ENCODE peak calls at places on chromosomes 2 and 18, in six cellular contexts. One of them, this sample, is unnamed.

GRCh38 chr2:120423167-120423943 is 77.4 kb downstream of the INHBB start:
- DNase-seq in NCI-H526: no peak
- DNase-seq in ovary: no peak
- DNase-seq in spleen: peak
- DNase-seq in stimulated activated CD4-positive, alpha-beta T cell treated with anti-CD3 and anti-CD28 coated beads, Interleukin-2, amount 100 ng/mL, for 48 hours: no peak
- DNase-seq in GM03348: no peak
- DNase-seq in this sample: no peak

GRCh38 chr2:11891591-11891990 is 145.2 kb downstream of the LPIN1 start:
- DNase-seq in NCI-H526: no peak
- DNase-seq in ovary: no peak
- DNase-seq in spleen: no peak
- DNase-seq in stimulated activated CD4-positive, alpha-beta T cell treated with anti-CD3 and anti-CD28 coated beads, Interleukin-2, amount 100 ng/mL, for 48 hours: no peak
- DNase-seq in GM03348: no peak
- DNase-seq in this sample: no peak

GRCh38 chr2:67260348-67261277 is 136.5 kb upstream of the ETAA1 start:
- DNase-seq in NCI-H526: no peak
- DNase-seq in ovary: peak
- DNase-seq in spleen: no peak
- DNase-seq in stimulated activated CD4-positive, alpha-beta T cell treated with anti-CD3 and anti-CD28 coated beads, Interleukin-2, amount 100 ng/mL, for 48 hours: no peak
- DNase-seq in GM03348: peak
- DNase-seq in this sample: no peak

GRCh38 chr18:72613589-72613988 is 69.4 kb upstream of the CBLN2 start:
- DNase-seq in NCI-H526: no peak
- DNase-seq in ovary: no peak
- DNase-seq in spleen: no peak
- DNase-seq in stimulated activated CD4-positive, alpha-beta T cell treated with anti-CD3 and anti-CD28 coated beads, Interleukin-2, amount 100 ng/mL, for 48 hours: no peak
- DNase-seq in GM03348: no peak
- DNase-seq in this sample: no peak

GRCh38 chr2:83067947-83068346 is 1391.1 kb downstream of the SUCLG1 start:
- DNase-seq in NCI-H526: no peak
- DNase-seq in ovary: no peak
- DNase-seq in spleen: no peak
- DNase-seq in stimulated activated CD4-positive, alpha-beta T cell treated with anti-CD3 and anti-CD28 coated beads, Interleukin-2, amount 100 ng/mL, for 48 hours: no peak
- DNase-seq in GM03348: no peak
- DNase-seq in this sample: no peak

GRCh38 chr18:29849145-29849544 is 1193.4 kb downstream of the DSC3 start:
- DNase-seq in NCI-H526: no peak
- DNase-seq in ovary: no peak
- DNase-seq in spleen: no peak
- DNase-seq in stimulated activated CD4-positive, alpha-beta T cell treated with anti-CD3 and anti-CD28 coated beads, Interleukin-2, amount 100 ng/mL, for 48 hours: no peak
- DNase-seq in GM03348: no peak
- DNase-seq in this sample: no peak

GRCh38 chr2:217900010-217900779 is 102.6 kb downstream of the TNS1 start:
- DNase-seq in NCI-H526: no peak
- DNase-seq in ovary: no peak
- DNase-seq in spleen: no peak
- DNase-seq in stimulated activated CD4-positive, alpha-beta T cell treated with anti-CD3 and anti-CD28 coated beads, Interleukin-2, amount 100 ng/mL, for 48 hours: no peak
- DNase-seq in GM03348: no peak
- DNase-seq in this sample: no peak

GRCh38 chr2:232551289-232551688 is 800 bp downstream of the EIF4E2 start:
- DNase-seq in NCI-H526: no peak
- DNase-seq in ovary: no peak
- DNase-seq in spleen: no peak
- DNase-seq in stimulated activated CD4-positive, alpha-beta T cell treated with anti-CD3 and anti-CD28 coated beads, Interleukin-2, amount 100 ng/mL, for 48 hours: no peak
- DNase-seq in GM03348: no peak
- DNase-seq in this sample: no peak

GRCh38 chr2:53422979-53423378 is 344.6 kb upstream of the CHAC2 start:
- DNase-seq in NCI-H526: peak
- DNase-seq in ovary: no peak
- DNase-seq in spleen: no peak
- DNase-seq in stimulated activated CD4-positive, alpha-beta T cell treated with anti-CD3 and anti-CD28 coated beads, Interleukin-2, amount 100 ng/mL, for 48 hours: no peak
- DNase-seq in GM03348: peak
- DNase-seq in this sample: no peak

GRCh38 chr18:75638597-75639467 is 211.3 kb upstream of the SMIM21 start:
- DNase-seq in NCI-H526: no peak
- DNase-seq in ovary: no peak
- DNase-seq in spleen: no peak
- DNase-seq in stimulated activated CD4-positive, alpha-beta T cell treated with anti-CD3 and anti-CD28 coated beads, Interleukin-2, amount 100 ng/mL, for 48 hours: no peak
- DNase-seq in GM03348: peak
- DNase-seq in this sample: no peak

GRCh38 chr2:235900631-235901030 is 267.6 kb downstream of the GBX2 start:
- DNase-seq in NCI-H526: no peak
- DNase-seq in ovary: no peak
- DNase-seq in spleen: no peak
- DNase-seq in stimulated activated CD4-positive, alpha-beta T cell treated with anti-CD3 and anti-CD28 coated beads, Interleukin-2, amount 100 ng/mL, for 48 hours: no peak
- DNase-seq in GM03348: no peak
- DNase-seq in this sample: no peak

GRCh38 chr2:103161456-103162289 is 399.8 kb downstream of the TMEM182 start:
- DNase-seq in NCI-H526: peak
- DNase-seq in ovary: no peak
- DNase-seq in spleen: no peak
- DNase-seq in stimulated activated CD4-positive, alpha-beta T cell treated with anti-CD3 and anti-CD28 coated beads, Interleukin-2, amount 100 ng/mL, for 48 hours: peak
- DNase-seq in GM03348: peak
- DNase-seq in this sample: no peak

GRCh38 chr2:24926602-24927252 is 6.7 kb upstream of the ADCY3 start:
- DNase-seq in NCI-H526: no peak
- DNase-seq in ovary: peak
- DNase-seq in spleen: peak
- DNase-seq in stimulated activated CD4-positive, alpha-beta T cell treated with anti-CD3 and anti-CD28 coated beads, Interleukin-2, amount 100 ng/mL, for 48 hours: peak
- DNase-seq in GM03348: peak
- DNase-seq in this sample: peak

GRCh38 chr2:145541028-145541427 is 1021.1 kb upstream of the ZEB2 start:
- DNase-seq in NCI-H526: no peak
- DNase-seq in ovary: no peak
- DNase-seq in spleen: no peak
- DNase-seq in stimulated activated CD4-positive, alpha-beta T cell treated with anti-CD3 and anti-CD28 coated beads, Interleukin-2, amount 100 ng/mL, for 48 hours: no peak
- DNase-seq in GM03348: no peak
- DNase-seq in this sample: no peak

GRCh38 chr2:176854062-176854461 is 358.5 kb upstream of the HNRNPA3 start:
- DNase-seq in NCI-H526: no peak
- DNase-seq in ovary: no peak
- DNase-seq in spleen: no peak
- DNase-seq in stimulated activated CD4-positive, alpha-beta T cell treated with anti-CD3 and anti-CD28 coated beads, Interleukin-2, amount 100 ng/mL, for 48 hours: no peak
- DNase-seq in GM03348: no peak
- DNase-seq in this sample: no peak

GRCh38 chr18:5238371-5238758 is 41.3 kb upstream of the AKAIN1 start:
- DNase-seq in NCI-H526: no peak
- DNase-seq in ovary: peak
- DNase-seq in spleen: peak
- DNase-seq in stimulated activated CD4-positive, alpha-beta T cell treated with anti-CD3 and anti-CD28 coated beads, Interleukin-2, amount 100 ng/mL, for 48 hours: peak
- DNase-seq in GM03348: peak
- DNase-seq in this sample: peak

GRCh38 chr2:206716607-206717006 is 1.6 kb downstream of the DYTN start:
- DNase-seq in NCI-H526: no peak
- DNase-seq in ovary: no peak
- DNase-seq in spleen: no peak
- DNase-seq in stimulated activated CD4-positive, alpha-beta T cell treated with anti-CD3 and anti-CD28 coated beads, Interleukin-2, amount 100 ng/mL, for 48 hours: no peak
- DNase-seq in GM03348: no peak
- DNase-seq in this sample: no peak

GRCh38 chr2:209943776-209944175 is 58.7 kb upstream of the RPE start:
- DNase-seq in NCI-H526: no peak
- DNase-seq in ovary: no peak
- DNase-seq in spleen: no peak
- DNase-seq in stimulated activated CD4-positive, alpha-beta T cell treated with anti-CD3 and anti-CD28 coated beads, Interleukin-2, amount 100 ng/mL, for 48 hours: no peak
- DNase-seq in GM03348: no peak
- DNase-seq in this sample: no peak

GRCh38 chr2:86020984-86021383 is 84.7 kb downstream of the POLR1A start:
- DNase-seq in NCI-H526: no peak
- DNase-seq in ovary: no peak
- DNase-seq in spleen: peak
- DNase-seq in stimulated activated CD4-positive, alpha-beta T cell treated with anti-CD3 and anti-CD28 coated beads, Interleukin-2, amount 100 ng/mL, for 48 hours: no peak
- DNase-seq in GM03348: peak
- DNase-seq in this sample: no peak

GRCh38 chr18:77321823-77322805 is 72.5 kb downstream of the GALR1 start:
- DNase-seq in NCI-H526: no peak
- DNase-seq in ovary: no peak
- DNase-seq in spleen: no peak
- DNase-seq in stimulated activated CD4-positive, alpha-beta T cell treated with anti-CD3 and anti-CD28 coated beads, Interleukin-2, amount 100 ng/mL, for 48 hours: no peak
- DNase-seq in GM03348: no peak
- DNase-seq in this sample: no peak

GRCh38 chr2:62573137-62573731 is 67.2 kb upstream of the TMEM17 start:
- DNase-seq in NCI-H526: no peak
- DNase-seq in ovary: no peak
- DNase-seq in spleen: no peak
- DNase-seq in stimulated activated CD4-positive, alpha-beta T cell treated with anti-CD3 and anti-CD28 coated beads, Interleukin-2, amount 100 ng/mL, for 48 hours: no peak
- DNase-seq in GM03348: no peak
- DNase-seq in this sample: no peak

GRCh38 chr18:61703508-61703907 is 189.3 kb downstream of the RNF152 start:
- DNase-seq in NCI-H526: no peak
- DNase-seq in ovary: no peak
- DNase-seq in spleen: no peak
- DNase-seq in stimulated activated CD4-positive, alpha-beta T cell treated with anti-CD3 and anti-CD28 coated beads, Interleukin-2, amount 100 ng/mL, for 48 hours: no peak
- DNase-seq in GM03348: peak
- DNase-seq in this sample: no peak

GRCh38 chr2:150449856-150450255 is 37.6 kb downstream of the RND3 start:
- DNase-seq in NCI-H526: no peak
- DNase-seq in ovary: no peak
- DNase-seq in spleen: no peak
- DNase-seq in stimulated activated CD4-positive, alpha-beta T cell treated with anti-CD3 and anti-CD28 coated beads, Interleukin-2, amount 100 ng/mL, for 48 hours: no peak
- DNase-seq in GM03348: no peak
- DNase-seq in this sample: no peak

This sample was measured in activated T-cell treated with anti-CD3 and anti-CD28 coated beads for 24 hours.